ENCODE peak calls at places on chromosome 11, in seven cellular contexts. J is left lung, K is WTC11, G is endothelial cell, Y is A549, X is GM23338, U is HFFc6. A is an unnamed sample.

GRCh38 chr11:117815262-117815803 is 9.2 kb downstream of the FXYD2 start:
- DNase-seq in J (peak; percentile 93), K (no peak), G (no peak), Y (no peak), X (no peak), U (no peak), A (peak; percentile 95)

GRCh38 chr11:34167961-34168360 is 62.5 kb downstream of the NAT10 start:
- DNase-seq in J (no peak), K (no peak), G (no peak), Y (no peak), X (no peak), U (no peak), A (no peak)

GRCh38 chr11:78759067-78759466 is 184.4 kb upstream of the NARS2 start:
- DNase-seq in J (no peak), K (no peak), G (no peak), Y (no peak), X (no peak), U (no peak), A (no peak)

GRCh38 chr11:95451261-95451660 is 220.3 kb upstream of the SESN3 start:
- DNase-seq in J (no peak), K (no peak), G (no peak), Y (no peak), X (no peak), U (no peak), A (no peak)

GRCh38 chr11:103844327-103845215 is 191.9 kb upstream of the DDI1 start:
- DNase-seq in J (no peak), K (no peak), G (no peak), Y (no peak), X (no peak), U (no peak), A (no peak)

GRCh38 chr11:108538022-108538424 is 39.8 kb upstream of the POGLUT3 start:
- DNase-seq in J (peak; percentile 81), K (no peak), G (no peak), Y (no peak), X (no peak), U (no peak), A (no peak)

GRCh38 chr11:66498508-66498907 is 11.9 kb upstream of the BBS1 start:
- DNase-seq in J (no peak), K (no peak), G (no peak), Y (no peak), X (no peak), U (no peak), A (no peak)

GRCh38 chr11:33869511-33870422 is 22.1 kb downstream of the LMO2 start:
- DNase-seq in J (peak; percentile 92), K (peak; percentile 43), G (peak; percentile 69), Y (no peak), X (peak; percentile 77), U (no peak), A (peak; percentile 68)

GRCh38 chr11:111379500-111380136 is 543 bp upstream of the POU2AF1 start:
- DNase-seq in J (no peak), K (no peak), G (no peak), Y (no peak), X (no peak), U (no peak), A (no peak)

GRCh38 chr11:47216141-47216798 is 1.5 kb downstream of the DDB2 start:
- DNase-seq in J (no peak), K (no peak), G (no peak), Y (peak; percentile 62), X (no peak), U (peak; percentile 85), A (no peak)

GRCh38 chr11:24739637-24740036 is 242.8 kb downstream of the LUZP2 start:
- DNase-seq in J (no peak), K (no peak), G (no peak), Y (no peak), X (no peak), U (no peak), A (no peak)

GRCh38 chr11:61139391-61139790 is 21.8 kb downstream of the VPS37C start:
- DNase-seq in J (no peak), K (no peak), G (no peak), Y (no peak), X (no peak), U (no peak), A (no peak)

GRCh38 chr11:88520391-88520790 is 182.9 kb upstream of the CTSC start:
- DNase-seq in J (no peak), K (no peak), G (no peak), Y (no peak), X (no peak), U (peak; percentile 33), A (no peak)

GRCh38 chr11:135033545-135033944 is 621.5 kb upstream of the B3GAT1 start:
- DNase-seq in J (no peak), K (peak; percentile 63), G (peak; percentile 51), Y (no peak), X (peak; percentile 86), U (no peak), A (no peak)

GRCh38 chr11:68042219-68043028 is 3.6 kb downstream of the TCIRG1 start:
- DNase-seq in J (no peak), K (no peak), G (no peak), Y (no peak), X (no peak), U (no peak), A (no peak)

GRCh38 chr11:3161720-3162409 is 3.2 kb downstream of the OSBPL5 start:
- DNase-seq in J (peak; percentile 33), K (peak; percentile 10), G (no peak), Y (no peak), X (no peak), U (no peak), A (peak; percentile 41)

GRCh38 chr11:125371451-125371935 is 124.6 kb downstream of the FEZ1 start:
- DNase-seq in J (no peak), K (peak; percentile 86), G (no peak), Y (no peak), X (peak; percentile 98), U (no peak), A (no peak)

GRCh38 chr11:99535406-99535805 is 514.7 kb downstream of the CNTN5 start:
- DNase-seq in J (no peak), K (no peak), G (no peak), Y (no peak), X (no peak), U (no peak), A (no peak)

GRCh38 chr11:22432331-22433065 is 94.3 kb downstream of the SLC17A6 start:
- DNase-seq in J (peak; percentile 55), K (peak; percentile 74), G (peak; percentile 75), Y (no peak), X (peak; percentile 92), U (no peak), A (no peak)

GRCh38 chr11:72848846-72849466 is 34.7 kb downstream of the ATG16L2 start:
- DNase-seq in J (no peak), K (peak; percentile 54), G (no peak), Y (peak; percentile 54), X (peak; percentile 77), U (peak; percentile 18), A (no peak)
- TF ChIP-seq CTCF in J (peak; percentile 57), K (peak; percentile 26), G (peak; percentile 47), Y (peak; percentile 68), X (peak; percentile 90), U (peak; percentile 75), A (peak; percentile 74)

DNA sequence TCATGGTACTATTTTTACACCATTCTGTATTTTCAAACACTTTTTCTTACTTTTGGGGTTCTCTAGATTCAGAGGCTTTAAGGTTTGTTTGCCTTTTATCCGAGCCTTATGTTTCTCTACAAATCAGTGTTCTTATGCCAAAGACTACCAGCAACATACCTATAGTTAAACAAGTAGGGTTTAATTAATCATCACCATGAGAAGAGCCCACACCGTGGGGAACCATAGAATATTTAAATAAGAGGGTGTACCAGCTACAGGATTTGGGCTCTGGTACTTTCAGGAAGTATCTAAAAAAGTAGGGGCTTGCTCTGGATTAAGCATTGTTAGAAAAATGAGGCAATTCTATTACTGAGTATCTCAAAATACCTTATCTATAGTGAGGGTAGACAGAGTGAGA is 25.7 kb downstream of the TMEM225 start:
- DNase-seq in J (no peak), K (no peak), G (no peak), Y (no peak), X (no peak), U (no peak), A (no peak)
- TF ChIP-seq CTCF in J (no peak), K (no peak), G (no peak), Y (no peak), X (no peak), U (no peak), A (no peak)

GRCh38 chr11:120629407-120629806 is 117.9 kb downstream of the GRIK4 start:
- DNase-seq in J (no peak), K (peak; percentile 42), G (no peak), Y (no peak), X (peak; percentile 66), U (no peak), A (no peak)

GRCh38 chr11:120633630-120634374 is 122.3 kb downstream of the GRIK4 start:
- DNase-seq in J (no peak), K (no peak), G (no peak), Y (no peak), X (no peak), U (no peak), A (no peak)

GRCh38 chr11:120630100-120630499 is 118.6 kb downstream of the GRIK4 start:
- DNase-seq in J (no peak), K (no peak), G (no peak), Y (no peak), X (no peak), U (no peak), A (no peak)

GRCh38 chr11:120634706-120635105 is 123.2 kb downstream of the GRIK4 start:
- DNase-seq in J (no peak), K (no peak), G (no peak), Y (no peak), X (no peak), U (no peak), A (no peak)

GRCh38 chr11:120632579-120632978 is 121.0 kb downstream of the GRIK4 start:
- DNase-seq in J (no peak), K (no peak), G (no peak), Y (peak; percentile 24), X (peak; percentile 60), U (no peak), A (no peak)
- TF ChIP-seq CTCF in J (no peak), K (peak; percentile 23), G (peak; percentile 27), Y (no peak), X (peak; percentile 32), U (peak; percentile 46), A (no peak)

DNA sequence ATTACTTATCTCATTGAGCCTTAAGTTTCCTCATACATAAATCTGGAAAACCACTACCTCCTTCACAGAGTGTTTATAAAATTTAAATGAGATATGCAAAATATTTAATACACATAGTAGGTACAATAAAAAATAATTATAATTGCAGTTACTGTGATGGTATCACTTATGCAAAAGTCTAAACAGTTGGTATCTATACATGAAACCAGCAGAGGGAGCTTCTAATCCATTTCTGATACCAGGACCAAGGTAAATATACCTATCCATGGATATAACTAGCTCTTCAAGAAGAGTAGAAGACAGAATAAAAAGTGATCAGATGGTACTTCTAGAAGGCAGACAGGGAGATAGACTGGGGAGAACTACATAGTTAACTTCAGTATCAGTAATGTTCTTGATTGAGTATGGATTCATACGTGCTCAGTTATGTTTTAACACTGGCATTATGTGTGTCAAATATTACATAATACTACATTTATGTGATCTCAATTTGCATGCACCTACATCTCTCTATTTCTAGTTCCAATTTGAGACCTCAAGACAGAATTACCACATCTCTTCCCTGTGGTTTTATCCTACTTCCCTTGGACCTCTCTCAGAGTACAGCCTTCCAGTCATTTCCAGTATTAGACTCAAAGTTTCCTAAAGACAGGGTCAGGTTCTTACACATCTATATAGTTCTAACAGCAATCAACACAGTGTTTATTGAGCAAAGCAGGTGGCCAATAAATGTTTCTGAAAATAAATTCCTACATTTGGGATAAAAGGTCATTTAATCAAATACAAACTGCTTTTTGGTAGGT is 13.7 kb upstream of the TSG101 start:
- DNase-seq in J (no peak), K (no peak), G (no peak), Y (no peak), X (peak; percentile 48), U (peak; percentile 21), A (no peak)
- TF ChIP-seq CTCF in J (no peak), K (no peak), G (no peak), Y (peak; percentile 77), X (peak; percentile 55), U (peak; percentile 75), A (no peak)

GRCh38 chr11:42770444-42771065 is 541.2 kb upstream of the API5 start:
- DNase-seq in J (no peak), K (peak; percentile 33), G (peak; percentile 19), Y (no peak), X (peak; percentile 48), U (no peak), A (no peak)
- TF ChIP-seq CTCF in J (peak; percentile 61), K (peak; percentile 45), G (peak; percentile 51), Y (peak; percentile 26), X (peak; percentile 65), U (peak; percentile 66), A (peak; percentile 38)